ENCODE peak calls at places on chromosome 1, in ten cellular contexts. One of them, this sample, is unnamed.

GRCh38 chr1:69911301-69911801 is 294.0 kb downstream of the LRRC40 start:
- DNase-seq in AG09309: peak; percentile 60
- DNase-seq in HFF-Myc: no peak
- DNase-seq in GM23338: no peak
- DNase-seq in Calu3: no peak
- DNase-seq in fibroblast of the aortic adventitia: peak; percentile 92
- DNase-seq in CD4-positive, alpha-beta T cell: no peak
- DNase-seq in chondrocyte: no peak
- DNase-seq in activated B cell treated with CpG ODN at 0.5 μM for 24 hours: no peak
- DNase-seq in tibial artery: no peak
- DNase-seq in this sample: peak; percentile 45

GRCh38 chr1:230385173-230385480 is 41.0 kb downstream of the PGBD5 start:
- DNase-seq in AG09309: no peak
- DNase-seq in HFF-Myc: no peak
- DNase-seq in GM23338: no peak
- DNase-seq in Calu3: no peak
- DNase-seq in fibroblast of the aortic adventitia: no peak
- DNase-seq in CD4-positive, alpha-beta T cell: no peak
- DNase-seq in chondrocyte: no peak
- DNase-seq in activated B cell treated with CpG ODN at 0.5 μM for 24 hours: no peak
- DNase-seq in tibial artery: no peak
- DNase-seq in this sample: no peak

GRCh38 chr1:80896957-80897356 is 903.8 kb upstream of the ADGRL2 start:
- DNase-seq in AG09309: no peak
- DNase-seq in HFF-Myc: no peak
- DNase-seq in GM23338: no peak
- DNase-seq in Calu3: no peak
- DNase-seq in fibroblast of the aortic adventitia: no peak
- DNase-seq in CD4-positive, alpha-beta T cell: no peak
- DNase-seq in chondrocyte: no peak
- DNase-seq in activated B cell treated with CpG ODN at 0.5 μM for 24 hours: no peak
- DNase-seq in tibial artery: no peak
- DNase-seq in this sample: no peak

GRCh38 chr1:78143673-78144072 is 97.9 kb downstream of the GIPC2 start:
- DNase-seq in AG09309: no peak
- DNase-seq in HFF-Myc: no peak
- DNase-seq in GM23338: no peak
- DNase-seq in Calu3: no peak
- DNase-seq in fibroblast of the aortic adventitia: no peak
- DNase-seq in CD4-positive, alpha-beta T cell: no peak
- DNase-seq in chondrocyte: no peak
- DNase-seq in activated B cell treated with CpG ODN at 0.5 μM for 24 hours: no peak
- DNase-seq in tibial artery: no peak
- DNase-seq in this sample: no peak

GRCh38 chr1:230050973-230051735 is 15.9 kb upstream of the GALNT2 start:
- DNase-seq in AG09309: no peak
- DNase-seq in HFF-Myc: no peak
- DNase-seq in GM23338: no peak
- DNase-seq in Calu3: no peak
- DNase-seq in fibroblast of the aortic adventitia: no peak
- DNase-seq in CD4-positive, alpha-beta T cell: no peak
- DNase-seq in chondrocyte: no peak
- DNase-seq in activated B cell treated with CpG ODN at 0.5 μM for 24 hours: no peak
- DNase-seq in tibial artery: no peak
- DNase-seq in this sample: no peak

GRCh38 chr1:162230096-162230495 is 146.6 kb downstream of the SPATA46 start:
- DNase-seq in AG09309: no peak
- DNase-seq in HFF-Myc: no peak
- DNase-seq in GM23338: peak; percentile 82
- DNase-seq in Calu3: peak; percentile 61
- DNase-seq in fibroblast of the aortic adventitia: no peak
- DNase-seq in CD4-positive, alpha-beta T cell: no peak
- DNase-seq in chondrocyte: no peak
- DNase-seq in activated B cell treated with CpG ODN at 0.5 μM for 24 hours: no peak
- DNase-seq in tibial artery: no peak
- DNase-seq in this sample: no peak

GRCh38 chr1:155648207-155649147 is 38.5 kb downstream of the MSTO1 start:
- DNase-seq in AG09309: peak; percentile 79
- DNase-seq in HFF-Myc: peak; percentile 48
- DNase-seq in GM23338: peak; percentile 60
- DNase-seq in Calu3: peak; percentile 63
- DNase-seq in fibroblast of the aortic adventitia: peak; percentile 96
- DNase-seq in CD4-positive, alpha-beta T cell: no peak
- DNase-seq in chondrocyte: no peak
- DNase-seq in activated B cell treated with CpG ODN at 0.5 μM for 24 hours: no peak
- DNase-seq in tibial artery: no peak
- DNase-seq in this sample: peak; percentile 66

GRCh38 chr1:101044749-101045148 is 19.2 kb upstream of the DPH5 start:
- DNase-seq in AG09309: no peak
- DNase-seq in HFF-Myc: no peak
- DNase-seq in GM23338: no peak
- DNase-seq in Calu3: no peak
- DNase-seq in fibroblast of the aortic adventitia: no peak
- DNase-seq in CD4-positive, alpha-beta T cell: no peak
- DNase-seq in chondrocyte: no peak
- DNase-seq in activated B cell treated with CpG ODN at 0.5 μM for 24 hours: no peak
- DNase-seq in tibial artery: no peak
- DNase-seq in this sample: no peak

GRCh38 chr1:94707321-94708298 is 112.5 kb upstream of the SLC44A3 start:
- DNase-seq in AG09309: no peak
- DNase-seq in HFF-Myc: no peak
- DNase-seq in GM23338: no peak
- DNase-seq in Calu3: no peak
- DNase-seq in fibroblast of the aortic adventitia: peak; percentile 89
- DNase-seq in CD4-positive, alpha-beta T cell: no peak
- DNase-seq in chondrocyte: no peak
- DNase-seq in activated B cell treated with CpG ODN at 0.5 μM for 24 hours: no peak
- DNase-seq in tibial artery: no peak
- DNase-seq in this sample: no peak

GRCh38 chr1:101298663-101299062 is 61.8 kb downstream of the S1PR1 start:
- DNase-seq in AG09309: no peak
- DNase-seq in HFF-Myc: no peak
- DNase-seq in GM23338: no peak
- DNase-seq in Calu3: no peak
- DNase-seq in fibroblast of the aortic adventitia: no peak
- DNase-seq in CD4-positive, alpha-beta T cell: no peak
- DNase-seq in chondrocyte: no peak
- DNase-seq in activated B cell treated with CpG ODN at 0.5 μM for 24 hours: no peak
- DNase-seq in tibial artery: no peak
- DNase-seq in this sample: no peak

DNA sequence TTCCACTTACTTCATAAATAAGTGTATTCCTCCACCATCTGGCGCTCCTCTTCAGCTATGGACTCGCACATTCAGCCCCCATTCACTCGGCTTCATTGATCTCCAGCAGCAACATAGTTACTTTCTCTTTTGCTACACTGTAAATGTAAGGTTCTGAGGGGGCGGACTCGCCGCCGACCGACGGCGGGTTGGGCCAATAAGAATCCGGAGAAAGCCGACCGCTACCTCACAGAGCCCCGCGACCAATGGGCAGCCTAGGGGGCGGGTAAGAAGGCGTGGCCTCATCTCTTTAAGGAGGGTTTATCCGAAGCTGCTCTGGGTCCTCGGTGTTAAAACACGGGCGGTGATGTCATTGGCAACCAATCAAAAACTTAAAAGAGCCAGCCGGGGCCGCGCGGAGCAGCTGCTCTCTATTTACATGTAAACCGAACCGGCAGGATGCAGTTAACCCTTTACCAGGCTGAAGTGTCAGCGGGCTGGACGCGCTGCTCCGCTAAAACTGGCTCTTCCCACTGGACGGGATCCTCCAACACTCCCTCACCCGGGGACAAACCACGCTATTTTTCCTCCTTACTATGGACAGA is at the start of gene DUSP10:
- DNase-seq in AG09309: peak; percentile 99
- DNase-seq in HFF-Myc: peak; percentile 98
- DNase-seq in GM23338: peak; percentile 100
- DNase-seq in Calu3: peak; percentile 99
- DNase-seq in fibroblast of the aortic adventitia: peak; percentile 99
- DNase-seq in CD4-positive, alpha-beta T cell: peak; percentile 97
- DNase-seq in chondrocyte: peak; percentile 98
- DNase-seq in activated B cell treated with CpG ODN at 0.5 μM for 24 hours: peak; percentile 94
- DNase-seq in tibial artery: peak; percentile 99
- DNase-seq in this sample: peak; percentile 99
- TF ChIP-seq CTCF in AG09309: no peak
- TF ChIP-seq CTCF in HFF-Myc: no peak
- TF ChIP-seq CTCF in GM23338: no peak
- TF ChIP-seq CTCF in Calu3: no peak
- TF ChIP-seq CTCF in fibroblast of the aortic adventitia: no peak
- TF ChIP-seq CTCF in CD4-positive, alpha-beta T cell: no peak
- TF ChIP-seq CTCF in chondrocyte: no peak
- TF ChIP-seq CTCF in activated B cell treated with CpG ODN at 0.5 μM for 24 hours: no peak
- TF ChIP-seq CTCF in tibial artery: no peak
- TF ChIP-seq CTCF in this sample: no peak

GRCh38 chr1:115706774-115707425 is 61.6 kb downstream of the CASQ2 start:
- DNase-seq in AG09309: peak; percentile 25
- DNase-seq in HFF-Myc: no peak
- DNase-seq in GM23338: peak; percentile 87
- DNase-seq in Calu3: no peak
- DNase-seq in fibroblast of the aortic adventitia: peak; percentile 92
- DNase-seq in CD4-positive, alpha-beta T cell: no peak
- DNase-seq in chondrocyte: no peak
- DNase-seq in activated B cell treated with CpG ODN at 0.5 μM for 24 hours: no peak
- DNase-seq in tibial artery: no peak
- DNase-seq in this sample: peak; percentile 14
- TF ChIP-seq CTCF in AG09309: peak; percentile 69
- TF ChIP-seq CTCF in HFF-Myc: peak; percentile 61
- TF ChIP-seq CTCF in GM23338: peak; percentile 81
- TF ChIP-seq CTCF in Calu3: peak; percentile 27
- TF ChIP-seq CTCF in fibroblast of the aortic adventitia: peak; percentile 65
- TF ChIP-seq CTCF in CD4-positive, alpha-beta T cell: peak; percentile 74
- TF ChIP-seq CTCF in chondrocyte: peak; percentile 88
- TF ChIP-seq CTCF in activated B cell treated with CpG ODN at 0.5 μM for 24 hours: no peak
- TF ChIP-seq CTCF in tibial artery: peak; percentile 67
- TF ChIP-seq CTCF in this sample: peak; percentile 57

GRCh38 chr1:31640179-31640578 is 4.5 kb downstream of the PEF1 start:
- DNase-seq in AG09309: no peak
- DNase-seq in HFF-Myc: no peak
- DNase-seq in GM23338: no peak
- DNase-seq in Calu3: no peak
- DNase-seq in fibroblast of the aortic adventitia: no peak
- DNase-seq in CD4-positive, alpha-beta T cell: no peak
- DNase-seq in chondrocyte: no peak
- DNase-seq in activated B cell treated with CpG ODN at 0.5 μM for 24 hours: no peak
- DNase-seq in tibial artery: no peak
- DNase-seq in this sample: no peak
- TF ChIP-seq CTCF in AG09309: no peak
- TF ChIP-seq CTCF in HFF-Myc: no peak
- TF ChIP-seq CTCF in GM23338: no peak
- TF ChIP-seq CTCF in Calu3: no peak
- TF ChIP-seq CTCF in fibroblast of the aortic adventitia: no peak
- TF ChIP-seq CTCF in CD4-positive, alpha-beta T cell: no peak
- TF ChIP-seq CTCF in chondrocyte: no peak
- TF ChIP-seq CTCF in activated B cell treated with CpG ODN at 0.5 μM for 24 hours: no peak
- TF ChIP-seq CTCF in tibial artery: no peak
- TF ChIP-seq CTCF in this sample: no peak

GRCh38 chr1:236058141-236058626 is 6.7 kb downstream of the NID1 start:
- DNase-seq in AG09309: no peak
- DNase-seq in HFF-Myc: peak; percentile 86
- DNase-seq in GM23338: no peak
- DNase-seq in Calu3: no peak
- DNase-seq in fibroblast of the aortic adventitia: peak; percentile 67
- DNase-seq in CD4-positive, alpha-beta T cell: no peak
- DNase-seq in chondrocyte: no peak
- DNase-seq in activated B cell treated with CpG ODN at 0.5 μM for 24 hours: no peak
- DNase-seq in tibial artery: no peak
- DNase-seq in this sample: peak; percentile 59

GRCh38 chr1:236052227-236052993 is 12.5 kb downstream of the NID1 start:
- DNase-seq in AG09309: no peak
- DNase-seq in HFF-Myc: no peak
- DNase-seq in GM23338: no peak
- DNase-seq in Calu3: no peak
- DNase-seq in fibroblast of the aortic adventitia: no peak
- DNase-seq in CD4-positive, alpha-beta T cell: no peak
- DNase-seq in chondrocyte: no peak
- DNase-seq in activated B cell treated with CpG ODN at 0.5 μM for 24 hours: no peak
- DNase-seq in tibial artery: no peak
- DNase-seq in this sample: no peak

GRCh38 chr1:236060286-236060685 is 4.6 kb downstream of the NID1 start:
- DNase-seq in AG09309: no peak
- DNase-seq in HFF-Myc: no peak
- DNase-seq in GM23338: no peak
- DNase-seq in Calu3: no peak
- DNase-seq in fibroblast of the aortic adventitia: no peak
- DNase-seq in CD4-positive, alpha-beta T cell: no peak
- DNase-seq in chondrocyte: no peak
- DNase-seq in activated B cell treated with CpG ODN at 0.5 μM for 24 hours: no peak
- DNase-seq in tibial artery: no peak
- DNase-seq in this sample: no peak

GRCh38 chr1:236059011-236059410 is 5.9 kb downstream of the NID1 start:
- DNase-seq in AG09309: no peak
- DNase-seq in HFF-Myc: no peak
- DNase-seq in GM23338: no peak
- DNase-seq in Calu3: no peak
- DNase-seq in fibroblast of the aortic adventitia: no peak
- DNase-seq in CD4-positive, alpha-beta T cell: no peak
- DNase-seq in chondrocyte: no peak
- DNase-seq in activated B cell treated with CpG ODN at 0.5 μM for 24 hours: no peak
- DNase-seq in tibial artery: no peak
- DNase-seq in this sample: no peak

GRCh38 chr1:236057546-236057945 is 7.3 kb downstream of the NID1 start:
- DNase-seq in AG09309: no peak
- DNase-seq in HFF-Myc: no peak
- DNase-seq in GM23338: no peak
- DNase-seq in Calu3: no peak
- DNase-seq in fibroblast of the aortic adventitia: no peak
- DNase-seq in CD4-positive, alpha-beta T cell: no peak
- DNase-seq in chondrocyte: no peak
- DNase-seq in activated B cell treated with CpG ODN at 0.5 μM for 24 hours: no peak
- DNase-seq in tibial artery: no peak
- DNase-seq in this sample: no peak
- TF ChIP-seq CTCF in AG09309: no peak
- TF ChIP-seq CTCF in HFF-Myc: no peak
- TF ChIP-seq CTCF in GM23338: no peak
- TF ChIP-seq CTCF in Calu3: no peak
- TF ChIP-seq CTCF in fibroblast of the aortic adventitia: no peak
- TF ChIP-seq CTCF in CD4-positive, alpha-beta T cell: no peak
- TF ChIP-seq CTCF in chondrocyte: no peak
- TF ChIP-seq CTCF in activated B cell treated with CpG ODN at 0.5 μM for 24 hours: no peak
- TF ChIP-seq CTCF in tibial artery: no peak
- TF ChIP-seq CTCF in this sample: no peak

This sample was measured in AG09319.